ENCODE peak calls at places on chromosomes 13 and 19, in five cellular contexts. I is KG1, B is RKO, D is NCI-H345, P is OCI-LY7. F is an unnamed sample.

GRCh38 chr19:46955114-46955812 is 64.4 kb upstream of the NPAS1 start:
- DNase-seq in I (peak), P (peak), B (no peak), D (no peak), F (no peak)

GRCh38 chr13:80528733-80529132 is 187.8 kb upstream of the SPRY2 start:
- DNase-seq in P (no peak), I (no peak), D (no peak), B (no peak), F (no peak)

GRCh38 chr19:15631817-15632216 is 8.9 kb upstream of the CYP4F3 start:
- DNase-seq in P (peak), I (no peak), D (no peak), B (peak), F (no peak)

GRCh38 chr13:23558675-23559536 is 11.3 kb upstream of the TNFRSF19 start:
- DNase-seq in P (no peak), B (peak), I (no peak), D (peak), F (peak)

GRCh38 chr13:92804346-92804745 is 422.3 kb upstream of the GPC6 start:
- DNase-seq in I (no peak), P (no peak), D (no peak), B (no peak), F (no peak)

GRCh38 chr19:32255566-32256295 is 89.7 kb upstream of the ZNF507 start:
- DNase-seq in B (no peak), I (no peak), D (no peak), P (no peak), F (no peak)

GRCh38 chr19:570315-570714 is 2.1 kb upstream of the BSG start:
- DNase-seq in P (no peak), D (no peak), I (no peak), B (no peak), F (no peak)

GRCh38 chr13:23273498-23273897 is 92.7 kb downstream of the SGCG start:
- DNase-seq in B (no peak), D (no peak), I (no peak), P (no peak), F (no peak)

GRCh38 chr13:52599853-52600603 is 42.2 kb upstream of the HNRNPA1L2 start:
- DNase-seq in D (peak), B (peak), P (peak), I (no peak), F (peak)

GRCh38 chr13:24723206-24723605 is 40.8 kb upstream of the RNF17 start:
- DNase-seq in B (no peak), D (no peak), P (no peak), I (no peak), F (no peak)

GRCh38 chr19:56145698-56146097 is 4.6 kb downstream of the ZNF444 start:
- DNase-seq in I (no peak), D (no peak), P (no peak), B (no peak), F (no peak)

GRCh38 chr19:18699403-18700054 is 16.0 kb downstream of the CRTC1 start:
- DNase-seq in B (no peak), P (peak), I (no peak), D (no peak), F (no peak)

GRCh38 chr13:80359459-80360297 is 18.8 kb upstream of the SPRY2 start:
- DNase-seq in I (peak), P (no peak), B (no peak), D (peak), F (no peak)

GRCh38 chr19:20664917-20665781 is 3.8 kb upstream of the ZNF626 start:
- DNase-seq in B (no peak), P (no peak), D (no peak), I (no peak), F (no peak)

GRCh38 chr19:6005321-6006069 is 27.6 kb upstream of the RANBP3 start:
- DNase-seq in I (no peak), P (no peak), B (no peak), D (no peak), F (no peak)

GRCh38 chr13:48333976-48334375 is 30.4 kb downstream of the RB1 start:
- DNase-seq in D (no peak), P (no peak), I (no peak), B (no peak), F (no peak)

GRCh38 chr19:13833330-13834265 is 38.4 kb downstream of the ZSWIM4 start:
- DNase-seq in D (peak), I (no peak), P (peak), B (peak), F (peak)

GRCh38 chr13:106599875-106600797 is 32.2 kb upstream of the ARGLU1 start:
- DNase-seq in P (no peak), D (no peak), I (peak), B (no peak), F (peak)

GRCh38 chr19:34155686-34156085 is 16.6 kb upstream of the LSM14A start:
- DNase-seq in I (no peak), D (no peak), B (peak), P (no peak), F (no peak)

GRCh38 chr13:68110178-68110768 is 880.1 kb upstream of the PCDH9 start:
- DNase-seq in P (no peak), I (no peak), D (no peak), B (no peak), F (no peak)

GRCh38 chr19:8491574-8491973 is 10.9 kb downstream of the PRAM1 start:
- DNase-seq in P (no peak), D (no peak), I (no peak), B (peak), F (no peak)

GRCh38 chr13:50678464-50679162 is 164.9 kb downstream of the DLEU7 start:
- DNase-seq in I (no peak), P (no peak), B (peak), D (no peak), F (no peak)

GRCh38 chr13:109904218-109904617 is 117.8 kb upstream of the IRS2 start:
- DNase-seq in I (no peak), B (peak), P (peak), D (no peak), F (no peak)

F was measured in DMS79 treated with DMSO at 0.1 percent for 48 hours.